ENCODE peak calls at places on chromosomes 7 and 10, in seven cellular contexts. One of them, this sample, is unnamed.

GRCh38 chr7:157605638-157606037 is 268.8 kb downstream of the DNAJB6 start:
- DNase-seq in coronary artery: no peak
- DNase-seq in cardiac muscle cell: no peak
- DNase-seq in GM12865: no peak
- DNase-seq in upper lobe of left lung: no peak
- DNase-seq in mammary epithelial cell: no peak
- DNase-seq in fibroblast of pulmonary artery: no peak
- DNase-seq in this sample: no peak

GRCh38 chr10:77281719-77282118 is 355.9 kb downstream of the KCNMA1 start:
- DNase-seq in fibroblast of pulmonary artery: no peak
- DNase-seq in coronary artery: no peak
- DNase-seq in upper lobe of left lung: no peak
- DNase-seq in cardiac muscle cell: no peak
- DNase-seq in GM12865: no peak
- DNase-seq in mammary epithelial cell: no peak
- DNase-seq in this sample: no peak

GRCh38 chr7:2270495-2270894 is 28.5 kb downstream of the NUDT1 start:
- DNase-seq in coronary artery: no peak
- DNase-seq in fibroblast of pulmonary artery: no peak
- DNase-seq in mammary epithelial cell: no peak
- DNase-seq in GM12865: no peak
- DNase-seq in cardiac muscle cell: no peak
- DNase-seq in upper lobe of left lung: no peak
- DNase-seq in this sample: no peak

GRCh38 chr10:127228195-127228785 is 31.9 kb upstream of the INSYN2A start:
- DNase-seq in upper lobe of left lung: peak
- DNase-seq in cardiac muscle cell: no peak
- DNase-seq in GM12865: no peak
- DNase-seq in fibroblast of pulmonary artery: no peak
- DNase-seq in mammary epithelial cell: no peak
- DNase-seq in coronary artery: no peak
- DNase-seq in this sample: no peak

GRCh38 chr10:93599335-93599734 is 1.7 kb downstream of the RBP4 start:
- DNase-seq in upper lobe of left lung: no peak
- DNase-seq in mammary epithelial cell: no peak
- DNase-seq in cardiac muscle cell: no peak
- DNase-seq in GM12865: no peak
- DNase-seq in coronary artery: no peak
- DNase-seq in fibroblast of pulmonary artery: no peak
- DNase-seq in this sample: no peak

GRCh38 chr7:96246972-96247371 is 74.9 kb downstream of the SLC25A13 start:
- DNase-seq in fibroblast of pulmonary artery: no peak
- DNase-seq in GM12865: no peak
- DNase-seq in mammary epithelial cell: no peak
- DNase-seq in coronary artery: no peak
- DNase-seq in cardiac muscle cell: no peak
- DNase-seq in upper lobe of left lung: no peak
- DNase-seq in this sample: no peak

GRCh38 chr10:118977864-118978263 is 51.6 kb upstream of the NANOS1 start:
- DNase-seq in cardiac muscle cell: no peak
- DNase-seq in GM12865: no peak
- DNase-seq in mammary epithelial cell: no peak
- DNase-seq in coronary artery: peak
- DNase-seq in upper lobe of left lung: peak
- DNase-seq in fibroblast of pulmonary artery: no peak
- DNase-seq in this sample: no peak

GRCh38 chr7:99531354-99531765 is 20.6 kb downstream of the FAM200A start:
- DNase-seq in upper lobe of left lung: no peak
- DNase-seq in mammary epithelial cell: no peak
- DNase-seq in cardiac muscle cell: no peak
- DNase-seq in fibroblast of pulmonary artery: peak
- DNase-seq in GM12865: peak
- DNase-seq in coronary artery: no peak
- DNase-seq in this sample: no peak

GRCh38 chr7:151173386-151174245 is 6.1 kb upstream of the GBX1 start:
- DNase-seq in fibroblast of pulmonary artery: no peak
- DNase-seq in coronary artery: peak
- DNase-seq in cardiac muscle cell: no peak
- DNase-seq in upper lobe of left lung: peak
- DNase-seq in GM12865: no peak
- DNase-seq in mammary epithelial cell: no peak
- DNase-seq in this sample: no peak

GRCh38 chr10:7819126-7819470 is 793 bp downstream of the TAF3 start:
- DNase-seq in GM12865: peak
- DNase-seq in fibroblast of pulmonary artery: peak
- DNase-seq in mammary epithelial cell: peak
- DNase-seq in coronary artery: no peak
- DNase-seq in cardiac muscle cell: peak
- DNase-seq in upper lobe of left lung: no peak
- DNase-seq in this sample: peak

GRCh38 chr10:985361-985760 is 2.9 kb upstream of the GTPBP4 start:
- DNase-seq in GM12865: no peak
- DNase-seq in coronary artery: no peak
- DNase-seq in fibroblast of pulmonary artery: no peak
- DNase-seq in mammary epithelial cell: no peak
- DNase-seq in upper lobe of left lung: no peak
- DNase-seq in cardiac muscle cell: no peak
- DNase-seq in this sample: no peak

GRCh38 chr7:90320801-90321494 is at the start of gene FAM237B:
- DNase-seq in upper lobe of left lung: peak
- DNase-seq in mammary epithelial cell: peak
- DNase-seq in cardiac muscle cell: peak
- DNase-seq in fibroblast of pulmonary artery: peak
- DNase-seq in GM12865: no peak
- DNase-seq in coronary artery: no peak
- DNase-seq in this sample: peak

GRCh38 chr7:123995617-123996326 is 37.1 kb downstream of the TMEM229A start:
- DNase-seq in fibroblast of pulmonary artery: peak
- DNase-seq in cardiac muscle cell: peak
- DNase-seq in upper lobe of left lung: no peak
- DNase-seq in GM12865: peak
- DNase-seq in mammary epithelial cell: no peak
- DNase-seq in coronary artery: no peak
- DNase-seq in this sample: no peak

GRCh38 chr7:2104107-2104710 is 128.5 kb downstream of the MAD1L1 start:
- DNase-seq in upper lobe of left lung: peak
- DNase-seq in GM12865: peak
- DNase-seq in mammary epithelial cell: no peak
- DNase-seq in cardiac muscle cell: peak
- DNase-seq in fibroblast of pulmonary artery: peak
- DNase-seq in coronary artery: peak
- DNase-seq in this sample: no peak

DNA sequence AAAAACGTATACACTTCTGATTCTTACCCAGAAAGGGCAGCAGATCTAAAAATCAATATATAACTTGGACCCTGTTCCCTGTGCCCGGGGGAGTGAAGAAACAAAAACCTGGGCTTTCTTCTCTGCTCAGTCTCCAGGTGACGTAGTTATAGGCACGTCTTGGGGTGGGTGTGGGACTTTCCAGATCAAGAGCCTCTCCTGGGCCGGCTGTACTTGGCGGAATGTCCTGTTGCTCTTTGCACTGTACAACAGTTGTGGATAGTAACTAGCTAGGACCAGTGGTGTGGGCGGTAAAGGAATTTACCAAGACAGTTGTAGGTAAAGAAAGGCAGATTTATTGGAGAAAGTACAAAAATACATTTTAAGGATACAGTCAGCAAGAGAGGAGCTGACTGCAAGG is 40.4 kb upstream of the STEAP4 start:
- DNase-seq in cardiac muscle cell: no peak
- DNase-seq in fibroblast of pulmonary artery: no peak
- DNase-seq in mammary epithelial cell: peak
- DNase-seq in coronary artery: no peak
- DNase-seq in upper lobe of left lung: no peak
- DNase-seq in GM12865: peak
- DNase-seq in this sample: peak
- TF ChIP-seq CTCF in cardiac muscle cell: no peak
- TF ChIP-seq CTCF in fibroblast of pulmonary artery: no peak
- TF ChIP-seq CTCF in mammary epithelial cell: no peak
- TF ChIP-seq CTCF in coronary artery: no peak
- TF ChIP-seq CTCF in upper lobe of left lung: no peak
- TF ChIP-seq CTCF in GM12865: no peak
- TF ChIP-seq CTCF in this sample: no peak

GRCh38 chr10:78330884-78331283 is 297.2 kb downstream of the RPS24 start:
- DNase-seq in mammary epithelial cell: no peak
- DNase-seq in upper lobe of left lung: no peak
- DNase-seq in GM12865: no peak
- DNase-seq in coronary artery: no peak
- DNase-seq in cardiac muscle cell: no peak
- DNase-seq in fibroblast of pulmonary artery: no peak
- DNase-seq in this sample: no peak

GRCh38 chr10:78331391-78331922 is 297.8 kb downstream of the RPS24 start:
- DNase-seq in GM12865: no peak
- DNase-seq in fibroblast of pulmonary artery: peak
- DNase-seq in upper lobe of left lung: no peak
- DNase-seq in coronary artery: peak
- DNase-seq in mammary epithelial cell: no peak
- DNase-seq in cardiac muscle cell: peak
- DNase-seq in this sample: no peak

GRCh38 chr10:78333362-78334143 is 299.9 kb downstream of the RPS24 start:
- DNase-seq in mammary epithelial cell: no peak
- DNase-seq in cardiac muscle cell: no peak
- DNase-seq in coronary artery: peak
- DNase-seq in GM12865: no peak
- DNase-seq in upper lobe of left lung: no peak
- DNase-seq in fibroblast of pulmonary artery: no peak
- DNase-seq in this sample: no peak

GRCh38 chr10:78332699-78333098 is 299.0 kb downstream of the RPS24 start:
- DNase-seq in cardiac muscle cell: no peak
- DNase-seq in GM12865: no peak
- DNase-seq in coronary artery: peak
- DNase-seq in upper lobe of left lung: no peak
- DNase-seq in fibroblast of pulmonary artery: no peak
- DNase-seq in mammary epithelial cell: no peak
- DNase-seq in this sample: no peak

DNA sequence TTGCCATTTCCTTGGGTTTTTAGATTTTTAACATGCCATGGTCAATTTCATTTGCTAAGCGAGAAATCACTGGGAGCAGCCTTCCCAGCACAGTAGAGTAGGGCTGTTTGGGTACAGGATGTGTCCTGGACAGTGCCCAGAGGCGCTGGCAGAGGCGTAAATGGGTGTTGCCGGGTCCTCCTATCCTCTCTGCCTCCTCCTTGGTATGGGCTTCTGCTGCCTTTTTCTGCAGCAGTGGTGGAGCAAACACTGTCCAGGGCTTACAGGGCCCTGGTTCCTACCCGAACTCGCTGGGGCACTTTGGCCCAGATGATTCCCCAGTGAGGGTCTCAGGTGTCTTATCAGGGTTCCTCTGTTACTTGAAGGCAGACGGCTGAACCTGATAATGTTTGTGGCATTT is 298.4 kb downstream of the RPS24 start:
- DNase-seq in cardiac muscle cell: no peak
- DNase-seq in upper lobe of left lung: no peak
- DNase-seq in mammary epithelial cell: no peak
- DNase-seq in fibroblast of pulmonary artery: no peak
- DNase-seq in coronary artery: peak
- DNase-seq in GM12865: no peak
- DNase-seq in this sample: no peak
- TF ChIP-seq CTCF in cardiac muscle cell: no peak
- TF ChIP-seq CTCF in upper lobe of left lung: no peak
- TF ChIP-seq CTCF in mammary epithelial cell: no peak
- TF ChIP-seq CTCF in fibroblast of pulmonary artery: no peak
- TF ChIP-seq CTCF in coronary artery: no peak
- TF ChIP-seq CTCF in GM12865: no peak
- TF ChIP-seq CTCF in this sample: no peak

DNA sequence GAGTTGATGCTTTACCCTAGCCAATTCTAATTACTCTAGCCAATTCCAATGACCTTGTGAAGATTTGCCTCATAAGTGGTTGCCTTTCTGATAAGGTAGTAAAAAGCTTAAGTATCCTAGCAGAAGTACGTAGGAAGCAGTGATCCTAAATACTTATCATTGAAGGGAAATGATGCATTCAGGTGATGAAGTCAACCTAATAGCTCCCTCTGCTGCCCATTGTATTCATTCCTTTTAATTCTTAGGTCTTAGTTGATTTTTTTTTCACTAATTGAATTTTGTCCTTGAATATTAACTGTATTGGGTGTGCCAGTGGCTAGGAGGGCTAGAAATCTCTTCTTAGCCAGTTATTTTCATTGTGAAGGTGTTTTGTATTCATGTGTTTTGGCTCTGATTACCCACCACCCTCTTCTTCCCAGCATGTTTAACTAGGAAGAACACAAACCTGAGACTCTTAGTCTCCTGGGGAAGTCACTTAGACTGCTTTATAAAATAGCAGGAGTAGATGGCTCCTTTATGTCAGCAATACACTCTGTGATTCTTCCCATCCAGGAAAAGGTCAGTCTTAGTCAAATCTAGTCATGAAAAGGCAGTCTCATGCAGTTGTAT is 46.3 kb downstream of the PLEKHA8 start:
- DNase-seq in GM12865: peak
- DNase-seq in upper lobe of left lung: no peak
- DNase-seq in coronary artery: no peak
- DNase-seq in cardiac muscle cell: peak
- DNase-seq in fibroblast of pulmonary artery: peak
- DNase-seq in mammary epithelial cell: peak
- DNase-seq in this sample: peak
- TF ChIP-seq CTCF in GM12865: peak
- TF ChIP-seq CTCF in upper lobe of left lung: no peak
- TF ChIP-seq CTCF in coronary artery: no peak
- TF ChIP-seq CTCF in cardiac muscle cell: peak
- TF ChIP-seq CTCF in fibroblast of pulmonary artery: peak
- TF ChIP-seq CTCF in mammary epithelial cell: peak
- TF ChIP-seq CTCF in this sample: peak

GRCh38 chr10:89206402-89207180 is 526 bp downstream of the CH25H start:
- DNase-seq in cardiac muscle cell: peak
- DNase-seq in upper lobe of left lung: peak
- DNase-seq in fibroblast of pulmonary artery: peak
- DNase-seq in coronary artery: peak
- DNase-seq in mammary epithelial cell: no peak
- DNase-seq in GM12865: no peak
- DNase-seq in this sample: peak
- TF ChIP-seq CTCF in cardiac muscle cell: no peak
- TF ChIP-seq CTCF in upper lobe of left lung: no peak
- TF ChIP-seq CTCF in fibroblast of pulmonary artery: no peak
- TF ChIP-seq CTCF in coronary artery: no peak
- TF ChIP-seq CTCF in mammary epithelial cell: no peak
- TF ChIP-seq CTCF in GM12865: no peak
- TF ChIP-seq CTCF in this sample: no peak

DNA sequence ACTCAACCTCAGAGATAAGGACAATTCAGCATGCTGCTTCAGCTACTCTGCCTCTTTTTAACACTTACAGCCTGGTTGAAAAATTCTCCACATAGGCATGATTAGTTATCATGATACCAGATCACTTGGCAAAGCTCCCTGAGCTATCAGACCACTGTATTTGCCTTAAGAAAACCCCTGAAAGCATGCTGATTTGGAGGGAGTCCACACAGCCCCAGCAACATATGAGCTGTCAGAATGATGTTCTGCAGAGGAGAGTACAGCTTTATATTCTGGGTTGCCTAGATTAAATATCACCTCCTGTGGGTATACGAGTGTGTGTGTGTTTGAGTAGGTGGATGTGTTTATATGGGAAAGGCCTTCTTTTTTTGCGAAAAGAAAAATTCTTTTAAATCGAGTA is 170.2 kb upstream of the CHRM2 start:
- DNase-seq in coronary artery: no peak
- DNase-seq in cardiac muscle cell: peak
- DNase-seq in fibroblast of pulmonary artery: no peak
- DNase-seq in mammary epithelial cell: no peak
- DNase-seq in GM12865: no peak
- DNase-seq in upper lobe of left lung: no peak
- DNase-seq in this sample: no peak
- TF ChIP-seq CTCF in coronary artery: no peak
- TF ChIP-seq CTCF in cardiac muscle cell: no peak
- TF ChIP-seq CTCF in fibroblast of pulmonary artery: no peak
- TF ChIP-seq CTCF in mammary epithelial cell: no peak
- TF ChIP-seq CTCF in GM12865: no peak
- TF ChIP-seq CTCF in upper lobe of left lung: no peak
- TF ChIP-seq CTCF in this sample: no peak

GRCh38 chr10:114337510-114338462 is 66.5 kb downstream of the AFAP1L2 start:
- DNase-seq in GM12865: peak
- DNase-seq in mammary epithelial cell: no peak
- DNase-seq in cardiac muscle cell: no peak
- DNase-seq in upper lobe of left lung: no peak
- DNase-seq in fibroblast of pulmonary artery: no peak
- DNase-seq in coronary artery: no peak
- DNase-seq in this sample: no peak
- TF ChIP-seq CTCF in GM12865: no peak
- TF ChIP-seq CTCF in mammary epithelial cell: no peak
- TF ChIP-seq CTCF in cardiac muscle cell: no peak
- TF ChIP-seq CTCF in upper lobe of left lung: no peak
- TF ChIP-seq CTCF in fibroblast of pulmonary artery: no peak
- TF ChIP-seq CTCF in coronary artery: no peak
- TF ChIP-seq CTCF in this sample: no peak